ENCODE peak calls at places on chromosomes 13 and 19, in five cellular contexts. One of them, this sample, is unnamed. For H3K4me1, the result is how much of the 10 kb centered on the place peaks cover.

GRCh38 chr19:51354742-51355148 is 11.4 kb downstream of the ETFB start:
- DNase-seq in GM23338: peak
- DNase-seq in GM12878: no peak
- DNase-seq in PC-9: no peak
- DNase-seq in HCT116: no peak
- DNase-seq in this sample: peak

GRCh38 chr19:2549701-2550191 is 73.8 kb downstream of the GADD45B start:
- DNase-seq in GM23338: no peak
- DNase-seq in GM12878: no peak
- DNase-seq in PC-9: no peak
- DNase-seq in HCT116: no peak
- DNase-seq in this sample: peak

GRCh38 chr19:47230122-47230920 is 678 bp downstream of the BBC3 start:
- DNase-seq in GM23338: peak
- DNase-seq in GM12878: no peak
- DNase-seq in PC-9: no peak
- DNase-seq in HCT116: no peak
- DNase-seq in this sample: peak

GRCh38 chr13:55577082-55577846 is 1563.5 kb upstream of the PRR20A start:
- DNase-seq in GM23338: peak
- DNase-seq in GM12878: no peak
- DNase-seq in PC-9: no peak
- DNase-seq in HCT116: no peak
- DNase-seq in this sample: no peak

GRCh38 chr19:2578391-2578826 is 102.5 kb downstream of the GADD45B start:
- DNase-seq in GM23338: peak
- DNase-seq in GM12878: no peak
- DNase-seq in PC-9: peak
- DNase-seq in HCT116: no peak
- DNase-seq in this sample: peak

GRCh38 chr13:34730966-34731365 is 211.1 kb upstream of the NBEA start:
- DNase-seq in GM23338: no peak
- DNase-seq in GM12878: no peak
- DNase-seq in PC-9: no peak
- DNase-seq in HCT116: no peak
- DNase-seq in this sample: no peak

GRCh38 chr13:37313383-37313782 is 207.9 kb upstream of the CSNK1A1L start:
- DNase-seq in GM23338: no peak
- DNase-seq in GM12878: no peak
- DNase-seq in PC-9: no peak
- DNase-seq in HCT116: no peak
- DNase-seq in this sample: peak

GRCh38 chr13:42580644-42581043 is 6.7 kb downstream of the TNFSF11 start:
- DNase-seq in GM23338: no peak
- DNase-seq in GM12878: no peak
- DNase-seq in PC-9: no peak
- DNase-seq in HCT116: no peak
- DNase-seq in this sample: no peak

GRCh38 chr19:44142014-44142523 is 715 bp downstream of the ZNF234 start:
- DNase-seq in GM23338: no peak
- DNase-seq in GM12878: no peak
- DNase-seq in PC-9: no peak
- DNase-seq in HCT116: no peak
- DNase-seq in this sample: peak

GRCh38 chr13:110950819-110951570 is 36.1 kb upstream of the ANKRD10 start:
- DNase-seq in GM23338: no peak
- DNase-seq in GM12878: no peak
- DNase-seq in PC-9: no peak
- DNase-seq in HCT116: no peak
- DNase-seq in this sample: no peak

GRCh38 chr19:43826787-43827754 is at the start of gene ZNF283:
- DNase-seq in GM23338: peak
- DNase-seq in GM12878: peak
- DNase-seq in PC-9: peak
- DNase-seq in HCT116: peak
- DNase-seq in this sample: peak

GRCh38 chr19:41821003-41821735 is 23.3 kb downstream of the LYPD4 start:
- DNase-seq in GM23338: peak
- DNase-seq in GM12878: peak
- DNase-seq in PC-9: peak
- DNase-seq in HCT116: peak
- DNase-seq in this sample: peak

GRCh38 chr19:49492573-49493411 is 3.4 kb upstream of the RPS11 start:
- DNase-seq in GM23338: peak
- DNase-seq in GM12878: no peak
- DNase-seq in PC-9: peak
- DNase-seq in HCT116: no peak
- DNase-seq in this sample: no peak

GRCh38 chr13:23506821-23507210 is 63.4 kb upstream of the TNFRSF19 start:
- DNase-seq in GM23338: no peak
- DNase-seq in GM12878: no peak
- DNase-seq in PC-9: no peak
- DNase-seq in HCT116: no peak
- DNase-seq in this sample: no peak

GRCh38 chr13:29081036-29081435 is 260.9 kb downstream of the MTUS2 start:
- DNase-seq in GM23338: no peak
- DNase-seq in GM12878: peak
- DNase-seq in PC-9: no peak
- DNase-seq in HCT116: no peak
- DNase-seq in this sample: no peak

GRCh38 chr13:106205871-106206270 is 329.6 kb downstream of the EFNB2 start:
- DNase-seq in GM23338: peak
- DNase-seq in GM12878: no peak
- DNase-seq in PC-9: no peak
- DNase-seq in HCT116: no peak
- DNase-seq in this sample: no peak

GRCh38 chr13:77040076-77040475 is 13.1 kb upstream of the FBXL3 start:
- DNase-seq in GM23338: no peak
- DNase-seq in GM12878: no peak
- DNase-seq in PC-9: no peak
- DNase-seq in HCT116: no peak
- DNase-seq in this sample: no peak

GRCh38 chr13:49869514-49869913 is 66.6 kb downstream of the SPRYD7 start:
- DNase-seq in GM23338: peak
- DNase-seq in GM12878: no peak
- DNase-seq in PC-9: no peak
- DNase-seq in HCT116: no peak
- DNase-seq in this sample: no peak

GRCh38 chr19:36488816-36489138 is 584 bp downstream of the ZNF566 start:
- DNase-seq in GM23338: no peak
- DNase-seq in GM12878: no peak
- DNase-seq in PC-9: peak
- DNase-seq in HCT116: peak
- DNase-seq in this sample: no peak

GRCh38 chr13:33723772-33724435 is 94.0 kb upstream of the RFC3 start:
- DNase-seq in GM23338: peak
- DNase-seq in GM12878: peak
- DNase-seq in PC-9: peak
- DNase-seq in HCT116: peak
- DNase-seq in this sample: peak
- TF ChIP-seq CTCF in GM23338: peak
- TF ChIP-seq CTCF in GM12878: peak
- TF ChIP-seq CTCF in PC-9: peak
- TF ChIP-seq CTCF in HCT116: peak
- TF ChIP-seq CTCF in this sample: peak

DNA sequence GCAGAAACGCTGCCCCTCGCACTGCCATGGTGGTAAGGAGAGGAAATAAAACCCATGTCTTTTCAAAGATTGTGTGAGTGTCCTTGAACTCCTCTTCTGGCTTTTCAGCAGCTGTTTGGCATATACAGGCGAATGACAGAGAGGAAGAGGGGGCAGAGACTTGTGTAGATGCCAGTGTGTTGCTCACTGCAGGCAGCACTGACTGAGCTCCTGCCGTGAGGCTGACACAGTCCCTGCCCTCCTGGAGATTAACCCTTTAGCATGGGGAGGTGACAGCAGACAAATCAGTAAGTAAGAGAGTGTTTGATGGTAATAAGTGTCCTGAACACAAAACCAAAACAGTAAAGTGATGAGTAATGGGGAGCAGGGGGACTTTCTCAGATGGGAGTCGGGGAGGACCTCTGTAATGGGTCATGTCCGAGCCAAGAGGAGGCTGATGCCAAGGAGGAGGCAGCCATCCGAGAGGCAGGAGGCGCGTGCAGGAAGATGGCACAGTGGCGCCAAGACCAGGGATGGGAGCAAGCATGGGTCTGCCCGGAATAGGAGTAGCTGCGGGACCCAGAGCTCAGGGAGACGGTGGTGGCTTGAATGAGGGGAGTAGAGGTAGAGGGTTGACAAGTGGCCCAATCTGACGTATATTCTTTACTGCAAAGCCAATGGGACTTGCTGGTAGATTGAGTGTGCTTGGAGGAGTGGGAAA is 182.2 kb downstream of the FOXO1 start:
- DNase-seq in GM23338: no peak
- DNase-seq in GM12878: no peak
- DNase-seq in PC-9: no peak
- DNase-seq in HCT116: no peak
- DNase-seq in this sample: no peak
- H3K4me1 ChIP-seq in GM23338: under half
- H3K4me1 ChIP-seq in GM12878: under half
- H3K4me1 ChIP-seq in PC-9: under half
- H3K4me1 ChIP-seq in HCT116: under half
- H3K4me1 ChIP-seq in this sample: under half

GRCh38 chr19:7872306-7873204 is 1.6 kb downstream of the PRR36 start:
- DNase-seq in GM23338: no peak
- DNase-seq in GM12878: no peak
- DNase-seq in PC-9: no peak
- DNase-seq in HCT116: no peak
- DNase-seq in this sample: no peak

GRCh38 chr19:7874857-7875393 is 735 bp upstream of the PRR36 start:
- DNase-seq in GM23338: peak
- DNase-seq in GM12878: no peak
- DNase-seq in PC-9: no peak
- DNase-seq in HCT116: no peak
- DNase-seq in this sample: no peak

GRCh38 chr19:7873304-7874079 is 698 bp downstream of the PRR36 start:
- DNase-seq in GM23338: peak
- DNase-seq in GM12878: no peak
- DNase-seq in PC-9: no peak
- DNase-seq in HCT116: no peak
- DNase-seq in this sample: no peak

GRCh38 chr19:7871530-7872305 is 2.5 kb downstream of the PRR36 start:
- DNase-seq in GM23338: peak
- DNase-seq in GM12878: peak
- DNase-seq in PC-9: peak
- DNase-seq in HCT116: peak
- DNase-seq in this sample: peak

GRCh38 chr19:7874080-7874856 is at the start of gene PRR36:
- DNase-seq in GM23338: peak
- DNase-seq in GM12878: no peak
- DNase-seq in PC-9: peak
- DNase-seq in HCT116: no peak
- DNase-seq in this sample: no peak
- TF ChIP-seq EZH2 in GM23338: no peak
- TF ChIP-seq EZH2 in GM12878: no peak
- TF ChIP-seq EZH2 in PC-9: no peak
- TF ChIP-seq EZH2 in HCT116: no peak
- TF ChIP-seq EZH2 in this sample: no peak

GRCh38 chr13:92901739-92902138 is 324.9 kb upstream of the GPC6 start:
- DNase-seq in GM23338: no peak
- DNase-seq in GM12878: no peak
- DNase-seq in PC-9: no peak
- DNase-seq in HCT116: no peak
- DNase-seq in this sample: peak

GRCh38 chr13:92900455-92900854 is 326.2 kb upstream of the GPC6 start:
- DNase-seq in GM23338: no peak
- DNase-seq in GM12878: no peak
- DNase-seq in PC-9: no peak
- DNase-seq in HCT116: no peak
- DNase-seq in this sample: no peak

GRCh38 chr13:92896842-92897241 is 329.8 kb upstream of the GPC6 start:
- DNase-seq in GM23338: peak
- DNase-seq in GM12878: no peak
- DNase-seq in PC-9: no peak
- DNase-seq in HCT116: no peak
- DNase-seq in this sample: peak
- TF ChIP-seq CTCF in GM23338: peak
- TF ChIP-seq CTCF in GM12878: no peak
- TF ChIP-seq CTCF in PC-9: peak
- TF ChIP-seq CTCF in HCT116: no peak
- TF ChIP-seq CTCF in this sample: peak

GRCh38 chr19:18014197-18014596 is 6.2 kb downstream of the ARRDC2 start:
- DNase-seq in GM23338: no peak
- DNase-seq in GM12878: no peak
- DNase-seq in PC-9: no peak
- DNase-seq in HCT116: no peak
- DNase-seq in this sample: no peak
- H3K4me1 ChIP-seq in GM23338: under half
- H3K4me1 ChIP-seq in GM12878: under half
- H3K4me1 ChIP-seq in PC-9: under half
- H3K4me1 ChIP-seq in HCT116: under half
- H3K4me1 ChIP-seq in this sample: under half

GRCh38 chr19:33622505-33622808 is 704 bp downstream of the CHST8 start:
- DNase-seq in GM23338: peak
- DNase-seq in GM12878: no peak
- DNase-seq in PC-9: no peak
- DNase-seq in HCT116: no peak
- DNase-seq in this sample: peak
- TF ChIP-seq EZH2 in GM23338: peak
- TF ChIP-seq EZH2 in GM12878: no peak
- TF ChIP-seq EZH2 in PC-9: no peak
- TF ChIP-seq EZH2 in HCT116: no peak
- TF ChIP-seq EZH2 in this sample: no peak

GRCh38 chr19:38274734-38275133 is 10.4 kb downstream of the SPINT2 start:
- DNase-seq in GM23338: no peak
- DNase-seq in GM12878: no peak
- DNase-seq in PC-9: no peak
- DNase-seq in HCT116: no peak
- DNase-seq in this sample: no peak
- TF ChIP-seq CTCF in GM23338: no peak
- TF ChIP-seq CTCF in GM12878: no peak
- TF ChIP-seq CTCF in PC-9: no peak
- TF ChIP-seq CTCF in HCT116: no peak
- TF ChIP-seq CTCF in this sample: no peak